ENCODE peak calls at places on chromosomes 7 and 10, in five cellular contexts. O, X, K, V and C are unnamed samples.

GRCh38 chr10:84478679-84479078 is 150.3 kb downstream of the CCSER2 start:
- DNase-seq in V (no peak), K (no peak), O (no peak), X (no peak), C (no peak)

GRCh38 chr7:29471444-29472138 is 92.0 kb upstream of the PRR15 start:
- DNase-seq in O (no peak), X (no peak), V (no peak), K (no peak), C (no peak)

GRCh38 chr10:95792874-95793285 is 36.9 kb downstream of the ENTPD1 start:
- DNase-seq in V (no peak), O (no peak), K (peak; percentile 88), X (no peak), C (peak; percentile 77)

GRCh38 chr7:657565-658119 is 68.9 kb upstream of the DNAAF5 start:
- DNase-seq in X (peak; percentile 69), O (no peak), K (peak; percentile 3), V (peak; percentile 32), C (peak; percentile 65)

GRCh38 chr10:70681731-70682005 is 9.4 kb downstream of the ADAMTS14 start:
- DNase-seq in O (no peak), X (no peak), K (no peak), V (no peak), C (no peak)

GRCh38 chr7:80127412-80128150 is 7.0 kb upstream of the GNAI1 start:
- DNase-seq in K (no peak), X (no peak), V (peak; percentile 92), O (no peak), C (no peak)

GRCh38 chr10:21162948-21163347 is 265.8 kb upstream of the NEBL start:
- DNase-seq in K (no peak), X (no peak), V (no peak), O (no peak), C (no peak)

GRCh38 chr10:95467162-95467599 is 94.0 kb downstream of the SORBS1 start:
- DNase-seq in X (peak; percentile 93), K (no peak), V (peak; percentile 82), O (peak; percentile 65), C (no peak)

GRCh38 chr7:26918241-26918640 is 53.9 kb upstream of the SKAP2 start:
- DNase-seq in V (no peak), O (no peak), X (no peak), K (no peak), C (no peak)

GRCh38 chr7:11181590-11181989 is 207.9 kb downstream of the PHF14 start:
- DNase-seq in X (no peak), V (no peak), O (no peak), K (no peak), C (no peak)

GRCh38 chr10:36195364-36195763 is 553.3 kb upstream of the FZD8 start:
- DNase-seq in X (no peak), O (no peak), K (no peak), V (no peak), C (no peak)

GRCh38 chr7:151087247-151088018 is 1.2 kb downstream of the AGAP3 start:
- DNase-seq in X (peak; percentile 75), O (no peak), V (peak; percentile 42), K (peak; percentile 62), C (peak; percentile 71)

GRCh38 chr7:87021285-87021684 is 38.2 kb downstream of the ELAPOR2 start:
- DNase-seq in K (no peak), V (no peak), O (no peak), X (no peak), C (no peak)

GRCh38 chr7:18288322-18289037 is 207.1 kb upstream of the HDAC9 start:
- DNase-seq in V (no peak), K (no peak), O (no peak), X (no peak), C (no peak)

GRCh38 chr7:51234139-51234538 is 82.5 kb downstream of the COBL start:
- DNase-seq in O (no peak), X (no peak), V (no peak), K (no peak), C (no peak)

GRCh38 chr10:43868952-43869351 is 220.3 kb upstream of the ZNF32 start:
- DNase-seq in O (no peak), X (no peak), V (no peak), K (no peak), C (no peak)

GRCh38 chr7:26183545-26184282 is 16.8 kb downstream of the HNRNPA2B1 start:
- DNase-seq in V (no peak), X (no peak), O (no peak), K (no peak), C (peak; percentile 35)

GRCh38 chr10:16478801-16479200 is 42.0 kb downstream of the PTER start:
- DNase-seq in V (no peak), K (no peak), X (no peak), O (no peak), C (no peak)

GRCh38 chr10:31928531-31929259 is at the start of gene ARHGAP12:
- DNase-seq in O (peak; percentile 65), K (peak; percentile 73), X (peak; percentile 91), V (peak; percentile 70), C (peak; percentile 79)

GRCh38 chr10:91409869-91410637 is at the start of gene HECTD2:
- DNase-seq in V (peak; percentile 68), K (peak; percentile 62), X (peak; percentile 89), O (peak; percentile 44), C (peak; percentile 78)

GRCh38 chr10:62665771-62666170 is 138.7 kb upstream of the ADO start:
- DNase-seq in O (no peak), X (no peak), K (no peak), V (peak; percentile 87), C (no peak)

GRCh38 chr10:69804775-69805174 is 3.1 kb downstream of the COL13A1 start:
- DNase-seq in O (no peak), X (no peak), V (no peak), K (no peak), C (no peak)

GRCh38 chr10:28432210-28432676 is 100.7 kb upstream of the WAC start:
- DNase-seq in O (peak; percentile 32), V (peak; percentile 79), K (peak; percentile 83), X (peak; percentile 79), C (peak; percentile 79)

GRCh38 chr7:8084772-8085171 is 116.2 kb downstream of the GLCCI1 start:
- DNase-seq in V (no peak), O (no peak), X (no peak), K (no peak), C (no peak)

GRCh38 chr7:155438778-155439177 is 19.2 kb upstream of the EN2 start:
- DNase-seq in O (no peak), V (no peak), X (no peak), K (no peak), C (no peak)

GRCh38 chr7:33979807-33980355 is 74.5 kb downstream of the BMPER start:
- DNase-seq in X (no peak), O (no peak), V (no peak), K (peak; percentile 97), C (peak; percentile 96)

GRCh38 chr7:22147113-22147512 is 201.4 kb upstream of the CDCA7L start:
- DNase-seq in O (no peak), V (no peak), K (peak; percentile 37), X (no peak), C (peak; percentile 24)

GRCh38 chr10:50326757-50327701 is 75.7 kb upstream of the ASAH2 start:
- DNase-seq in K (peak; percentile 95), O (no peak), V (no peak), X (no peak), C (peak; percentile 75)

GRCh38 chr10:44306147-44306710 is 78.7 kb downstream of the CXCL12 start:
- DNase-seq in O (peak; percentile 24), X (no peak), V (no peak), K (peak; percentile 83), C (peak; percentile 56)

GRCh38 chr10:89861199-89861573 is 159.8 kb downstream of the KIF20B start:
- DNase-seq in O (no peak), X (no peak), V (no peak), K (no peak), C (no peak)

GRCh38 chr7:135717686-135718085 is 10.3 kb downstream of the SLC13A4 start:
- DNase-seq in K (no peak), O (no peak), X (no peak), V (no peak), C (no peak)

GRCh38 chr10:113704637-113705343 is 25.1 kb downstream of the CASP7 start:
- DNase-seq in O (no peak), X (peak; percentile 39), V (peak; percentile 64), K (peak; percentile 68), C (peak; percentile 28)

GRCh38 chr10:24360286-24361127 is 151.6 kb downstream of the KIAA1217 start:
- DNase-seq in X (peak; percentile 74), O (peak; percentile 43), K (peak; percentile 83), V (peak; percentile 76), C (peak; percentile 80)

GRCh38 chr7:30510124-30511074 is 5.8 kb upstream of the GGCT start:
- DNase-seq in O (no peak), V (peak; percentile 77), X (peak; percentile 28), K (peak; percentile 68), C (no peak)

GRCh38 chr7:15620491-15621185 is 58.8 kb upstream of the AGMO start:
- DNase-seq in X (no peak), V (no peak), K (no peak), O (no peak), C (no peak)

GRCh38 chr7:36514289-36515243 is 124.9 kb downstream of the ANLN start:
- DNase-seq in X (no peak), O (no peak), K (no peak), V (no peak), C (peak; percentile 25)